ENCODE peak calls at places on chromosome 11, in five cellular contexts. T, U, Y, J and S are unnamed samples.

GRCh38 chr11:36373040-36374010 is 77.2 kb downstream of the PRR5L start:
- DNase-seq in T (no peak), U (no peak), Y (no peak), J (no peak), S (no peak)

GRCh38 chr11:72378704-72379383 is 55.5 kb downstream of the CLPB start:
- DNase-seq in T (no peak), U (peak), Y (peak), J (no peak), S (peak)

GRCh38 chr11:3737386-3737933 is 59.9 kb downstream of the NUP98 start:
- DNase-seq in T (no peak), U (no peak), Y (no peak), J (no peak), S (no peak)

GRCh38 chr11:113082501-113082900 is 121.3 kb downstream of the NCAM1 start:
- DNase-seq in T (no peak), U (no peak), Y (no peak), J (no peak), S (no peak)

GRCh38 chr11:27317751-27318150 is 45.3 kb downstream of the CCDC34 start:
- DNase-seq in T (no peak), U (no peak), Y (peak), J (no peak), S (no peak)

GRCh38 chr11:31827458-31828206 is 16.5 kb upstream of the PAX6 start:
- DNase-seq in T (no peak), U (no peak), Y (no peak), J (peak), S (no peak)

GRCh38 chr11:96506953-96507354 is 117.1 kb downstream of the JRKL start:
- DNase-seq in T (no peak), U (no peak), Y (no peak), J (no peak), S (no peak)

GRCh38 chr11:70725786-70726185 is 327.5 kb downstream of the CTTN start:
- DNase-seq in T (no peak), U (no peak), Y (no peak), J (no peak), S (no peak)

GRCh38 chr11:3995949-3996554 is 98.5 kb upstream of the RRM1 start:
- DNase-seq in T (no peak), U (no peak), Y (peak), J (no peak), S (no peak)

GRCh38 chr11:68993546-68993945 is 12.8 kb upstream of the MRGPRD start:
- DNase-seq in T (peak), U (no peak), Y (no peak), J (no peak), S (no peak)

GRCh38 chr11:73795925-73796632 is 8.4 kb downstream of the MRPL48 start:
- DNase-seq in T (no peak), U (no peak), Y (no peak), J (no peak), S (no peak)

GRCh38 chr11:63761173-63761572 is 7.4 kb downstream of the ZFTA start:
- DNase-seq in T (no peak), U (no peak), Y (no peak), J (no peak), S (no peak)

GRCh38 chr11:63763506-63764200 is 4.9 kb downstream of the ZFTA start:
- DNase-seq in T (no peak), U (no peak), Y (peak), J (no peak), S (no peak)

GRCh38 chr11:63764201-63764711 is 4.3 kb downstream of the ZFTA start:
- DNase-seq in T (no peak), U (no peak), Y (no peak), J (no peak), S (no peak)

GRCh38 chr11:63761870-63762661 is 6.5 kb downstream of the ZFTA start:
- DNase-seq in T (no peak), U (no peak), Y (no peak), J (no peak), S (no peak)

DNA sequence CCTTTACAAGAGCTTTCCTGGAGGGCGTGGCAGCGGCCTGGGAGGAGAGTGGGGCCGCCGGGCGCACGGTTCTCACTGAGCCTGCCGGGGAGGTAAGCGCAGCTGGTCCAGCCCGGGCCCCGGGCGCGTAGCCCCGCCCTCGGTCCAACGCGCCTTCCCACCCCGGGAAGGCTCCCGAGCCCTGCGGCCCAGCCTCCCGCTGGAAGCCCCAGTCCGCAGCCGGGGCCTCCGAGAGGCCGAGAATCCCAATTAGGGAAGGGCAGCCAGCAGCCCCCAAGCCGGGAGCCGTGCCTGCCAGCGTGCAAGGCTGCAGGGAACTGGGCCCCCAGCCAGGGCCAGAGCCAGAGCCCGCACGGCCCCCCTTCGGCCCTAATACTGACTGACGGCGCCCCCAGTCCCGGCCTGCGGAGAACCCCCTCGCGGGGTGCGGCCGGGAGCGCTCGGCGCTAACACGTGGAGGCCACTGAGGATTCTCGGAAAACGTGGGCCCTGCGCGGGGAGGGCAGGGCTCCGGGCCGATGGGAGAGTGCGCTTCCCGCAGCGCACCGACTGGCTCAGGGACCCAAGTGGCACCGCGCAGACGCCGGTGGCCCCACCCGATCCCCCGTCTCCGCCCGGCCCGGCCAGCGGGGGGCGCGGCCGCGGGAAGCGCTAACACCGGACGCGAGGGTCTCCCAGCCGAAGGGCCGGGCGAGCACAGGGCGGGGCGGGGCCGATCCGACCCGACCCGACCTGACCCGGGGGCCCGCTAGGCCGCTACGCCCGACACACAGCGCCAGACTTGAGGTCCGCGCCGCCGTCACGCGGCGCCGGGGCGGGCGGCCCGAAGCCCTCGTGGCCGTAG is 5.7 kb downstream of the ZFTA start:
- DNase-seq in T (no peak), U (no peak), Y (peak), J (no peak), S (no peak)
- TF ChIP-seq CTCF in T (no peak), U (no peak), Y (no peak), J (no peak), S (no peak)

GRCh38 chr11:134215836-134216235 is 7.9 kb downstream of the NCAPD3 start:
- DNase-seq in T (no peak), U (no peak), Y (no peak), J (no peak), S (no peak)
- H3K4me3 ChIP-seq in T (no peak), U (no peak), Y (no peak), J (no peak), S (no peak)

DNA sequence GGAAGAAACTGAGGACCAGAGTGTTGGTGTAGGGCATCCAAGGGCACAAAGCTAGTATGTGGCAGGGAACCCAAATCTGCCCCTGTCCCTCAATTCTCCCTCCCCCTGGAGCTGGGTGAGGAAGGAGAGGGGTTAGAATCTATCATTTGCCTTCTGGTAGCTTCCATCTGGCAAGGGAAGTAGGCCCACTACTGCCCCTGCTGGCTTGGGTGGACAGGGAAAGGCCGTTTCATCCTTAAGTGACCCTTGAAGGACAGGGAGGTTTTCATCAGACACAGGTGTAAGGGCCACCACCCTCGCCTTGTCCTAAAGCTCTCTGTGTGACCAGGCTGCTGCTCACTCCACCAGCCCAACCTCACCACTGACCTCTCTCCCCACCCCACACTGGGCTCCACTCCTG is 22.1 kb downstream of the NECTIN1 start:
- DNase-seq in T (no peak), U (no peak), Y (no peak), J (no peak), S (no peak)
- TF ChIP-seq CTCF in T (no peak), U (no peak), Y (peak), J (peak), S (peak)

DNA sequence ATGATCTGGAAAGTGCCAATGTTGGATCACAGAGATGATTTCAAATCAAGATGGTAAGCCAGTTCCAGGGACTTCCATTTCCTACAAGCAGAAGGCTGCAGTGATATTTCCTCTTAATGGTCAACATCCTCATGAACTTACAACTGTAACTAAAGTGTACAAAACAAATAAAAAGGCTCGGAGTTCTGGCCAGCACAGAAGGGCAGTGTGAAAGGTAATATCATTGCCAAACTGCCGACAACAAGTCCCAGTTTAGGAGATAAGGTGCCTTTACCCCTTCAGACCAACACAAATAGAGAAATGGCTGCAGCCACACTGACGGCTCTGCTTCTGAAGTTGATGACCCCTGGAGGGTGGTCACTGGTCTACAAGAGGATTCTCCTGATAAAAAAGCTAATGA is 91.1 kb downstream of the ETS1 start:
- DNase-seq in T (no peak), U (no peak), Y (no peak), J (no peak), S (no peak)
- H3K4me3 ChIP-seq in T (no peak), U (no peak), Y (no peak), J (no peak), S (no peak)

GRCh38 chr11:16357776-16358175 is 1.4 kb upstream of the SOX6 start:
- DNase-seq in T (no peak), U (no peak), Y (no peak), J (no peak), S (no peak)

GRCh38 chr11:16356751-16357365 is 512 bp upstream of the SOX6 start:
- DNase-seq in T (no peak), U (no peak), Y (peak), J (no peak), S (no peak)

GRCh38 chr11:16358726-16359125 is 2.4 kb upstream of the SOX6 start:
- DNase-seq in T (no peak), U (no peak), Y (no peak), J (no peak), S (no peak)

GRCh38 chr11:16359369-16359768 is 3.0 kb upstream of the SOX6 start:
- DNase-seq in T (no peak), U (no peak), Y (no peak), J (no peak), S (no peak)

DNA sequence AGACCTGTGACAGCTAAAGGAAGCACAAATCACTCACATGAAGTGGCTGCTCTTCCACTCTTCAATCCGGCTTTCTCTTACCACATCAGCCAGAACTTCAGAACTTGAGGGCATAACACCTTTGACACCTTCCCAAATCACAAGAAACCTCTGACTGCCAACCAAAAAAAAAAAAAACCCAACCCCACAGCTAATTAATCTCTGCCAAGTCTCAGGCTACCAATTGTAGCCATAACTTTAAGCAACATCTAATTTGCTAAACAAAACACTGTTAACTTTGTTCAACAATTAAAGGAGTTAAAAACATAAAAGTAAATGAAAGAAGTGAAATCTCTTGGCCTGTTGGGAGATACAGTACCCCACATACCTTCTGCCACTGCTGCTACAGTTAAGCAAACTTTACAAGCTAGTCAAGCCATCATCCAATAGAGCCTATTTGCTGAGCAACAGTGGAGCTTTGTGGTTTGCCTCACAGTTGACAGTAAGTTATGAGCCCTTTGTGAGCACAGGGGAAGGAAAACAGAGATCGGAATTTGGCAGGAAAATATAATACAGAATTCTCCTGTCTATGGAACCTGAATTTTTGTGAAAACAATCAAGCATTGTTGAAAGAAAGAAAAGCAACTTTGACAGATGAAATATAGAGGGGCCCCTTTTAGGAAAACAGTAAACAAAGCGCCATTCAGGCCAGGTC is at the start of gene SOX6:
- DNase-seq in T (no peak), U (no peak), Y (peak), J (no peak), S (no peak)
- TF ChIP-seq CTCF in T (no peak), U (no peak), Y (no peak), J (no peak), S (no peak)

DNA sequence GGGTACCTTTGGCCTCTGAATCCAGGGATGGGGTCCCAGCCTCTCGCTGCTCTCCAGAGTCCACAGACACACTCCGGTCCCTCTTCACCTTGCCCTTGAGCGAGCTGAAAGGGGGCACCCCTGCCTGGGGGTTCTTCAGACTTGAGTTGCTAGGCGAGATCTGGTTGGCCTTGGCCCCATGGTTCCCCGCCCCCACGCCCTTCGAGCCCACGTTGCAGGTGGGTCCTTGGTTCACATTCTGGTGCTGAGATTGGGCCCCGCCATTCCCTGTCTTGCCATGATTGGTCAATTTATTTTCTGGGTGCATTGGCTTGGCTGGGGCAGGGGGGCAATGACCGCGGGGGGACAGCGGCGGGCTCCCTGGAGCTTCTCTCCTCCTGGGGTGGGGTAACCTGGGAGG is 17.5 kb downstream of the BCL9L start:
- DNase-seq in T (peak), U (no peak), Y (no peak), J (no peak), S (no peak)
- H3K4me3 ChIP-seq in T (no peak), U (no peak), Y (no peak), J (no peak), S (no peak)

GRCh38 chr11:11987503-11988022 is 20.9 kb downstream of the DKK3 start:
- DNase-seq in T (no peak), U (no peak), Y (peak), J (no peak), S (no peak)
- TF ChIP-seq CTCF in T (peak), U (no peak), Y (peak), J (peak), S (peak)

GRCh38 chr11:35142481-35143207 is 3.7 kb downstream of the CD44 start:
- DNase-seq in T (no peak), U (no peak), Y (no peak), J (no peak), S (no peak)
- H3K4me3 ChIP-seq in T (peak), U (no peak), Y (peak), J (peak), S (peak)